ENCODE peak calls at places on chromosomes 2 and 18, in seven cellular contexts. A, U, S, L, D, Z and T are unnamed samples.
A peak's percentile ranks its signal among the peaks of the same experiment; 100 is the strongest.

GRCh38 chr2:101699191-101699938 is 1.9 kb downstream of the MAP4K4 start:
- DNase-seq in D (no peak), L (no peak), U (no peak), Z (no peak), S (no peak), A (no peak), T (no peak)

GRCh38 chr18:8722946-8723477 is 17.7 kb downstream of the MTCL1 start:
- DNase-seq in L (no peak), U (no peak), A (no peak), S (no peak), Z (no peak), D (no peak), T (no peak)

GRCh38 chr2:159942149-159942548 is 120.3 kb downstream of the PLA2R1 start:
- DNase-seq in S (no peak), U (no peak), L (no peak), A (no peak), Z (no peak), D (no peak), T (no peak)

GRCh38 chr2:241558532-241559488 is at the start of gene BOK:
- DNase-seq in L (peak; percentile 74), A (peak; percentile 71), D (no peak), S (peak; percentile 90), Z (no peak), U (no peak), T (no peak)

GRCh38 chr2:163465440-163465839 is 270.4 kb downstream of the FIGN start:
- DNase-seq in L (no peak), A (no peak), U (no peak), Z (no peak), D (no peak), S (no peak), T (no peak)

GRCh38 chr18:41128545-41128944 is 826.5 kb upstream of the PIK3C3 start:
- DNase-seq in S (no peak), D (no peak), A (no peak), Z (no peak), U (no peak), L (no peak), T (no peak)

GRCh38 chr2:70118798-70119454 is 31.6 kb downstream of the PCBP1 start:
- DNase-seq in D (no peak), L (peak; percentile 58), S (no peak), U (no peak), Z (no peak), A (no peak), T (no peak)

GRCh38 chr18:50218432-50219197 is 23.7 kb upstream of the MYO5B start:
- DNase-seq in A (no peak), U (no peak), Z (no peak), L (no peak), D (peak; percentile 24), S (no peak), T (no peak)

GRCh38 chr18:11074879-11075278 is 74.5 kb downstream of the PIEZO2 start:
- DNase-seq in Z (no peak), U (no peak), A (no peak), S (no peak), D (no peak), L (no peak), T (no peak)

GRCh38 chr2:3128786-3129185 is 248.8 kb downstream of the EIPR1 start:
- DNase-seq in L (no peak), D (no peak), Z (no peak), A (peak; percentile 40), S (peak; percentile 21), U (no peak), T (no peak)

GRCh38 chr2:3129867-3130266 is 247.8 kb downstream of the EIPR1 start:
- DNase-seq in Z (no peak), S (no peak), U (no peak), L (no peak), D (no peak), A (no peak), T (no peak)

GRCh38 chr2:3131636-3132326 is 245.8 kb downstream of the EIPR1 start:
- DNase-seq in D (no peak), U (no peak), L (peak; percentile 76), Z (no peak), A (peak; percentile 75), S (peak; percentile 38), T (no peak)

GRCh38 chr2:3130889-3131635 is 246.6 kb downstream of the EIPR1 start:
- DNase-seq in D (no peak), Z (no peak), L (no peak), U (no peak), A (peak; percentile 49), S (peak; percentile 35), T (no peak)

GRCh38 chr2:3130444-3130843 is 247.2 kb downstream of the EIPR1 start:
- DNase-seq in U (no peak), S (peak; percentile 20), A (peak; percentile 35), D (no peak), Z (no peak), L (no peak), T (no peak)
- H3K27ac ChIP-seq in U (no peak overlapping the region), S (no peak overlapping the region), A (no peak overlapping the region), D (no peak overlapping the region), Z (no peak overlapping the region), L (peak overlapping the region; percentile 70), T (no peak overlapping the region)

GRCh38 chr2:95346236-95346737 is 49.1 kb downstream of the KCNIP3 start:
- DNase-seq in Z (peak; percentile 49), U (no peak), L (peak; percentile 26), S (peak; percentile 81), D (no peak), A (peak; percentile 42), T (no peak)
- H3K27ac ChIP-seq in Z (peak overlapping the region; percentile 78), U (no peak overlapping the region), L (no peak overlapping the region), S (peak overlapping the region; percentile 58), D (no peak overlapping the region), A (peak overlapping the region; percentile 51), T (no peak overlapping the region)

GRCh38 chr2:134431837-134432437 is 178.1 kb downstream of the MGAT5 start:
- DNase-seq in L (no peak), S (no peak), U (no peak), D (no peak), Z (no peak), A (no peak), T (no peak)
- H3K27ac ChIP-seq in L (no peak overlapping the region), S (no peak overlapping the region), U (peak overlapping the region; percentile 41), D (no peak overlapping the region), Z (no peak overlapping the region), A (no peak overlapping the region), T (peak overlapping the region; percentile 59)

GRCh38 chr2:232588031-232588430 is 37.5 kb downstream of the EIF4E2 start:
- DNase-seq in S (no peak), D (no peak), A (no peak), U (no peak), L (no peak), Z (no peak), T (no peak)

GRCh38 chr2:232593931-232594330 is 39.5 kb upstream of the EFHD1 start:
- DNase-seq in U (no peak), Z (no peak), L (no peak), D (no peak), A (no peak), S (no peak), T (no peak)

GRCh38 chr2:232597362-232598079 is 35.9 kb upstream of the EFHD1 start:
- DNase-seq in L (no peak), D (no peak), S (no peak), A (no peak), U (no peak), Z (no peak), T (no peak)

GRCh38 chr2:232588680-232589585 is 38.4 kb downstream of the EIF4E2 start:
- DNase-seq in Z (no peak), U (peak; percentile 60), A (peak; percentile 91), D (no peak), L (peak; percentile 75), S (peak; percentile 72), T (peak; percentile 34)

GRCh38 chr2:232592687-232593407 is 40.6 kb upstream of the EFHD1 start:
- DNase-seq in U (no peak), L (no peak), S (no peak), Z (no peak), A (no peak), D (no peak), T (peak; percentile 91)
- H3K27ac ChIP-seq in U (peak overlapping the region; percentile 31), L (no peak overlapping the region), S (no peak overlapping the region), Z (no peak overlapping the region), A (peak overlapping the region; percentile 73), D (no peak overlapping the region), T (peak overlapping the region; percentile 74)

GRCh38 chr2:168490015-168490874 is 34.2 kb downstream of the CERS6 start:
- DNase-seq in A (no peak), S (no peak), L (no peak), U (no peak), Z (no peak), D (peak; percentile 12), T (no peak)
- H3K27ac ChIP-seq in A (peak overlapping the region; percentile 15), S (no peak overlapping the region), L (no peak overlapping the region), U (peak overlapping the region; percentile 53), Z (no peak overlapping the region), D (peak overlapping the region; percentile 42), T (peak overlapping the region; percentile 61)

DNA sequence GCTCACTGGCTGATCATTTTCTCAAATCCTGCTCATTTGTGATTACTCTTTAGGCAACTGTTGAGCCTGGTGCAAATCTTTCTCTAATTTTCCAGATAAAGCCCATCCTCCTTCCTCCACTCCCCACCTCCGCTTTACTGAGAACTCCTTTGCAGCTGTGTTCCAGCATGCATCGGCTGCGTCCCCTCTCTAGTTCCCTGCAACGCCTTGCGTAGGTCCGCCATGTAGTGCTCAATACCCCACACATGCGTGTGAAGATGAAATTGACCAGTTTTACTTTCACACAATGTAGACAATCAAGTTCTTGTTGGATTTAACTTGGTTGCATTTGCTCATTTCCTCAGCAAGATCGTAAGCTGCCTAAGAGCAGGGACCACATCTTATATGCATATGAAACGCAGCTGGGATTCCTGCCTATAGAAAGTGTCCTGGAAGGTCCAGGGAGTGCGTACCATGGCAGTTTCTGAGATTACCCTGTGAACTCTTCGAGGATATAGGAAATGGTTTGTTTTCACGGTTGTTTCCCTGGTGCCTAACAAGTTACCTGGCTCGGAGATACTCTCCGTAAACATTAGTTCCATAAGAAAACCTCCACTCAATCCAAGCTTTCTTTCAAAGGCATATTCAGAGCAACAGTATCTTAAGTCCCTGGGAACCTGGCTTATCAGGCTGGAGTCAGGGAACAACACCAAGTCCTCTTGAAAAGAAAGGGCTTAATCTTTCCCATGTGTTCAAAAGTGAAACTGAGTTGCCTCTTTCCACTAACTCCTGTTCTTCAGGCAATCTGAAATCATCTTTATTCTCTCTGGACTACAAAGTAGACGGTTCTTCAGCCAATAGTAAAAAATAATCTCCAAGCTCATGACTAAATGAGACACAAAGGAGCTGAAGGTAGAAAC is 766.3 kb upstream of the ID2 start:
- DNase-seq in Z (no peak), L (no peak), D (no peak), U (no peak), A (no peak), S (no peak), T (no peak)
- H3K27ac ChIP-seq in Z (no peak overlapping the region), L (no peak overlapping the region), D (no peak overlapping the region), U (no peak overlapping the region), A (no peak overlapping the region), S (no peak overlapping the region), T (no peak overlapping the region)